ENCODE peak calls at places on chromosome 20, in ten cellular contexts. Q is lung, F is breast epithelium, U is tibial artery, J is sigmoid colon, K is upper lobe of left lung, R is lower lobe of right lung, P is GM23338, L is GM23248, G is PC-3. O is an unnamed sample.

GRCh38 chr20:54063998-54064676 is 6.3 kb downstream of the BCAS1 start:
- DNase-seq in Q (no peak), F (no peak), U (no peak), J (no peak), K (peak; percentile 19), R (no peak), P (no peak), L (no peak), G (no peak), O (no peak)

GRCh38 chr20:3749689-3750639 is 17.5 kb downstream of the HSPA12B start:
- DNase-seq in Q (no peak), F (no peak), U (no peak), J (peak; percentile 66), K (peak; percentile 91), R (peak; percentile 63), P (peak; percentile 87), L (no peak), G (no peak), O (peak; percentile 29)

GRCh38 chr20:13865825-13866351 is 81.1 kb downstream of the NDUFAF5 start:
- DNase-seq in Q (no peak), F (no peak), U (no peak), J (no peak), K (no peak), R (no peak), P (no peak), L (peak; percentile 88), G (no peak), O (no peak)

GRCh38 chr20:4820833-4821518 is 99.3 kb downstream of the PRND start:
- DNase-seq in Q (no peak), F (no peak), U (no peak), J (peak; percentile 84), K (no peak), R (no peak), P (no peak), L (peak; percentile 97), G (peak; percentile 81), O (no peak)

GRCh38 chr20:17848649-17849048 is 119.9 kb downstream of the SNX5 start:
- DNase-seq in Q (no peak), F (no peak), U (no peak), J (no peak), K (no peak), R (no peak), P (no peak), L (no peak), G (no peak), O (no peak)

GRCh38 chr20:58521763-58522162 is 6.6 kb upstream of the APCDD1L start:
- DNase-seq in Q (no peak), F (no peak), U (no peak), J (peak; percentile 30), K (no peak), R (no peak), P (no peak), L (no peak), G (no peak), O (no peak)

GRCh38 chr20:14925286-14925685 is 587.9 kb upstream of the FLRT3 start:
- DNase-seq in Q (no peak), F (no peak), U (no peak), J (no peak), K (no peak), R (no peak), P (no peak), L (peak; percentile 46), G (peak; percentile 68), O (no peak)

GRCh38 chr20:3238616-3239025 is 369 bp downstream of the SLC4A11 start:
- DNase-seq in Q (no peak), F (no peak), U (no peak), J (no peak), K (peak; percentile 90), R (no peak), P (peak; percentile 77), L (peak; percentile 66), G (peak; percentile 51), O (peak; percentile 82)

GRCh38 chr20:9903048-9903651 is 64.3 kb upstream of the PAK5 start:
- DNase-seq in Q (no peak), F (no peak), U (no peak), J (no peak), K (no peak), R (no peak), P (peak; percentile 83), L (peak; percentile 11), G (peak; percentile 30), O (no peak)

GRCh38 chr20:48783533-48784272 is 44.1 kb downstream of the PREX1 start:
- DNase-seq in Q (no peak), F (no peak), U (no peak), J (no peak), K (no peak), R (no peak), P (no peak), L (peak; percentile 18), G (no peak), O (peak; percentile 54)

GRCh38 chr20:6008254-6008653 is 45.6 kb downstream of the LRRN4 start:
- DNase-seq in Q (peak; percentile 72), F (no peak), U (peak; percentile 82), J (peak; percentile 82), K (no peak), R (peak; percentile 64), P (no peak), L (peak; percentile 98), G (peak; percentile 92), O (no peak)

DNA sequence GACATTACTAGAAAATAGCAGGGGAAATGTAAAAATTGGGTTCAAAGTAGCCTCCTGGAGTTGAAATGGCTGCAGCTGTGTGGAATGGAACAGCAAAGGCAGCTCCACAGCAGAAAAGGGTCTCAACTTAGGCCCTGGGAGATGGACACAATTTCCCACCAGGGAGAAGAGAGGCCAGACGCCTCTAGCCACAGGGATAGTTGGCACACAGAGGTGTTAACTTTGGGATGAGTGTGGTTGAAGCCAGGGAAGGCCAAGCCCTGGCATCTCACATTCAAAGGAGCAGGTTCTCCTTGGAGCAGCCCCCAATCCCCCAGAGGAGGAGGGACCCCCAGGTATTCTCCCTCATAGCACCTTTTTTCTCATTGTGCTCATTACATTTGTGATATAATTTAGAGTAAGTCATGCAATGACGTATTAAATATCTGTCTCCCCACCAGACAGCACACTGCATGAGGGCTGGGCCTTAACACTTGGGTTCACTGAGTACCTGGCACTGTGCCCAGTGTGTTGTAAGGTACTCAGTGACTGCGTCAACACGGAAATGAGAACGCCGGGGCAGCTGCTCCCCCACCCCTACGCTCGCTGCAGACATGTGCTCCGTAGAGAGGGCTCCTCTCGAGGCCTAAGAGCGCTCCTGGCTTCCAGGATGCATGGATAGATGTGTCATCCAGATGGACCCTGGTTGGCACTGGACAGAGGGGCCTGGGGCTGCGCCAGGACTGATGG is 76.0 kb upstream of the CD93 start:
- DNase-seq in Q (peak; percentile 91), F (peak; percentile 67), U (peak; percentile 88), J (peak; percentile 90), K (peak; percentile 68), R (peak; percentile 94), P (no peak), L (no peak), G (peak; percentile 19), O (peak; percentile 65)
- H3K4me3 ChIP-seq in Q (no peak overlapping the region), F (no peak overlapping the region), U (no peak overlapping the region), J (no peak overlapping the region), K (no peak overlapping the region), R (no peak overlapping the region), P (no peak overlapping the region), L (no peak overlapping the region), G (no peak overlapping the region), O (no peak overlapping the region)

GRCh38 chr20:62551408-62552323 is 75.9 kb upstream of the GATA5 start:
- DNase-seq in Q (no peak), F (no peak), U (no peak), J (no peak), K (peak; percentile 69), R (no peak), P (peak; percentile 47), L (no peak), G (no peak), O (peak; percentile 69)
- H3K27ac ChIP-seq in Q (peak overlapping the region; percentile 90), F (no peak overlapping the region), U (peak overlapping the region; percentile 78), J (peak overlapping the region; percentile 95), K (no peak overlapping the region), R (no peak overlapping the region), P (no peak overlapping the region), L (no peak overlapping the region), G (no peak overlapping the region), O (peak overlapping the region; percentile 35)

GRCh38 chr20:45366631-45367030 is 3.7 kb downstream of the SYS1 start:
- DNase-seq in Q (no peak), F (no peak), U (no peak), J (peak; percentile 47), K (no peak), R (no peak), P (no peak), L (no peak), G (no peak), O (no peak)
- H3K4me1 ChIP-seq in Q (peaks cover 6% of the 10 kb centered on the region), F (peaks cover 12% of the 10 kb centered on the region), U (no peaks in the 10 kb centered on the region), J (no peaks in the 10 kb centered on the region), K (peaks cover 30% of the 10 kb centered on the region), R (peaks cover 54% of the 10 kb centered on the region), P (peaks cover 6% of the 10 kb centered on the region), L (peaks cover 5% of the 10 kb centered on the region), G (no peaks in the 10 kb centered on the region), O (peaks cover 3% of the 10 kb centered on the region)

GRCh38 chr20:35883341-35883777 is 70.9 kb downstream of the SCAND1 start:
- DNase-seq in Q (no peak), F (no peak), U (no peak), J (no peak), K (no peak), R (no peak), P (no peak), L (peak; percentile 27), G (peak; percentile 38), O (no peak)

GRCh38 chr20:35884541-35884865 is 69.8 kb downstream of the SCAND1 start:
- DNase-seq in Q (no peak), F (no peak), U (no peak), J (no peak), K (no peak), R (no peak), P (no peak), L (no peak), G (no peak), O (no peak)

GRCh38 chr20:35885212-35885611 is 69.1 kb downstream of the SCAND1 start:
- DNase-seq in Q (no peak), F (no peak), U (no peak), J (no peak), K (no peak), R (no peak), P (no peak), L (no peak), G (no peak), O (no peak)

GRCh38 chr20:35881676-35882075 is 72.6 kb downstream of the SCAND1 start:
- DNase-seq in Q (no peak), F (no peak), U (no peak), J (no peak), K (no peak), R (no peak), P (no peak), L (no peak), G (no peak), O (no peak)

DNA sequence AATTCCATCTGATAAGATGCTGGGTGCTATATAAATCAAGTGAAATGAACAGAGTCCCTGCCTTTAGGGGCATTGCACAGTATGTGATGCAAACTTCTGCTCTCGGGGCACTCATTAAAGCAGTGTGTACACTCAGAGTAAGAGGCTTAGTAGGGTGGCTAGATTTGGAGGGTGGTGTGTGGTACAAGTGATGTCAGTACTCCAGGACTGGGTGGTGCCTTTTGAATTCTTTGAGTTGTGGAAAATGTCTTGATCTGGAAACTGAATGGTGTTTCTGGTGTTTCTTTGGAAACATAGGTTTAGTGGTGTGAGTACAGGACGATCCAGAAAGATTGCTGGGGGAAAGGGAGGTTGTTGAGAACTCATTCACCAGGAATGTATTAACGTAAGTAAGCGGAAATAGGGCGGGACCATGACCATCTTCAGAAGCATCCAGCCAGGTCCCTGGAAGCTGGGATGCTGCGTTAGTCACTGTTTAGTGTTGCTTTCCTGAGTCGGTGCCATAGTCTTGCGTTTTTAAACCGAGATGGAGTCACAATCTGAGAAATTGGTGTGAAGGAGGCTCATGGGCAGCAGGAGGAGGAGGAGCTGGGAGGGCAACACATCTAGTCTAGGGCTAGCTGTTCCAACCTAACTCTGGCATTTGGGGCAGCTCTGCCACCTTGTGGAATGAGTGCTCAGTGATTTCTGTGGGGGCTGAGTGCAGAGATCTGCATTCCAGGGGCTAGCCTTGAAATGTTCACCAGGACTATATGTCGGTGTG is 70.3 kb downstream of the SCAND1 start:
- DNase-seq in Q (peak; percentile 66), F (peak; percentile 62), U (peak; percentile 82), J (peak; percentile 89), K (no peak), R (peak; percentile 61), P (peak; percentile 87), L (peak; percentile 100), G (peak; percentile 99), O (peak; percentile 92)
- H3K4me3 ChIP-seq in Q (no peak overlapping the region), F (peak overlapping the region; percentile 34), U (peak overlapping the region; percentile 15), J (no peak overlapping the region), K (no peak overlapping the region), R (no peak overlapping the region), P (no peak overlapping the region), L (peak overlapping the region; percentile 57), G (peak overlapping the region; percentile 39), O (no peak overlapping the region)

O was measured in SJCRH30.